ENCODE peak calls at places on chromosomes 2 and 18, in six cellular contexts. V is gastrocnemius medialis, C is MM.1S, W is brain microvascular endothelial cell, U is left lung, T is thoracic aorta. Q is an unnamed sample.

GRCh38 chr2:179768765-179769164 is 92.6 kb downstream of the ZNF385B start:
- DNase-seq in V (no peak), C (no peak), W (peak), U (no peak), T (no peak), Q (no peak)

GRCh38 chr2:109217362-109218086 is 88.5 kb downstream of the SH3RF3 start:
- DNase-seq in V (no peak), C (peak), W (peak), U (no peak), T (no peak), Q (no peak)

GRCh38 chr18:62526098-62527025 is 3.5 kb downstream of the ZCCHC2 start:
- DNase-seq in V (peak), C (peak), W (peak), U (peak), T (peak), Q (peak)

GRCh38 chr18:10544093-10544748 is 18.4 kb downstream of the NAPG start:
- DNase-seq in V (no peak), C (no peak), W (no peak), U (no peak), T (no peak), Q (no peak)

GRCh38 chr2:69018629-69019227 is 5.7 kb downstream of the ANTXR1 start:
- DNase-seq in V (no peak), C (no peak), W (no peak), U (no peak), T (no peak), Q (no peak)

GRCh38 chr2:54979645-54980044 is 70.6 kb downstream of the RTN4 start:
- DNase-seq in V (peak), C (no peak), W (no peak), U (no peak), T (no peak), Q (no peak)

GRCh38 chr2:186576614-186577013 is 13.2 kb upstream of the ITGAV start:
- DNase-seq in V (no peak), C (no peak), W (peak), U (no peak), T (no peak), Q (no peak)

GRCh38 chr2:132776271-132776670 is 106.3 kb upstream of the LYPD1 start:
- DNase-seq in V (no peak), C (no peak), W (no peak), U (no peak), T (no peak), Q (no peak)

GRCh38 chr2:238493880-238494572 is 67.3 kb downstream of the ASB1 start:
- DNase-seq in V (no peak), C (no peak), W (no peak), U (no peak), T (no peak), Q (no peak)

GRCh38 chr2:151810506-151810905 is 17.7 kb downstream of the ARL5A start:
- DNase-seq in V (no peak), C (no peak), W (no peak), U (no peak), T (no peak), Q (no peak)

GRCh38 chr2:164655750-164656149 is 34.5 kb upstream of the GRB14 start:
- DNase-seq in V (no peak), C (peak), W (peak), U (no peak), T (no peak), Q (no peak)

GRCh38 chr2:126720647-126721046 is 64.7 kb downstream of the GYPC start:
- DNase-seq in V (no peak), C (no peak), W (no peak), U (no peak), T (no peak), Q (no peak)

GRCh38 chr2:66679422-66679821 is 244.5 kb downstream of the MEIS1 start:
- DNase-seq in V (no peak), C (no peak), W (no peak), U (no peak), T (no peak), Q (peak)

GRCh38 chr18:9701604-9702324 is 6.3 kb upstream of the RAB31 start:
- DNase-seq in V (no peak), C (no peak), W (no peak), U (no peak), T (no peak), Q (no peak)

GRCh38 chr2:1518501-1518821 is 105.2 kb downstream of the TPO start:
- DNase-seq in V (no peak), C (no peak), W (no peak), U (no peak), T (no peak), Q (no peak)

GRCh38 chr18:53796042-53796729 is 428.3 kb downstream of the MBD2 start:
- DNase-seq in V (peak), C (no peak), W (peak), U (no peak), T (no peak), Q (peak)

GRCh38 chr2:70425682-70426301 is 123.9 kb upstream of the FAM136A start:
- DNase-seq in V (no peak), C (no peak), W (no peak), U (peak), T (no peak), Q (no peak)

GRCh38 chr2:235262750-235263149 is 231.1 kb upstream of the AGAP1 start:
- DNase-seq in V (no peak), C (no peak), W (no peak), U (no peak), T (no peak), Q (no peak)

GRCh38 chr2:148917431-148917830 is 42.4 kb downstream of the KIF5C start:
- DNase-seq in V (no peak), C (no peak), W (no peak), U (no peak), T (no peak), Q (no peak)

GRCh38 chr2:11131166-11131920 is 23.9 kb upstream of the SLC66A3 start:
- DNase-seq in V (no peak), C (no peak), W (no peak), U (no peak), T (no peak), Q (no peak)

GRCh38 chr2:176814740-176815367 is 397.7 kb upstream of the HNRNPA3 start:
- DNase-seq in V (no peak), C (peak), W (no peak), U (no peak), T (no peak), Q (no peak)

GRCh38 chr2:181305151-181306123 is 151.7 kb upstream of the ITGA4 start:
- DNase-seq in V (no peak), C (peak), W (peak), U (no peak), T (no peak), Q (no peak)

GRCh38 chr2:60385648-60386047 is 167.8 kb downstream of the BCL11A start:
- DNase-seq in V (no peak), C (no peak), W (peak), U (no peak), T (no peak), Q (no peak)

GRCh38 chr18:5237083-5237722 is 40.1 kb upstream of the AKAIN1 start:
- DNase-seq in V (peak), C (peak), W (no peak), U (no peak), T (no peak), Q (no peak)

GRCh38 chr2:234061624-234062257 is 11.2 kb downstream of the SPP2 start:
- DNase-seq in V (no peak), C (no peak), W (no peak), U (no peak), T (no peak), Q (no peak)

GRCh38 chr18:23619388-23619873 is 33.1 kb upstream of the NPC1 start:
- DNase-seq in V (no peak), C (no peak), W (no peak), U (peak), T (no peak), Q (no peak)

GRCh38 chr2:111227716-111228141 is 107.0 kb downstream of the BCL2L11 start:
- DNase-seq in V (no peak), C (no peak), W (peak), U (no peak), T (no peak), Q (peak)

GRCh38 chr18:34339155-34339554 is 114.4 kb upstream of the NOL4 start:
- DNase-seq in V (no peak), C (no peak), W (no peak), U (no peak), T (no peak), Q (peak)

GRCh38 chr2:197306691-197307030 is 3.9 kb downstream of the ANKRD44 start:
- DNase-seq in V (peak), C (peak), W (no peak), U (no peak), T (peak), Q (no peak)

GRCh38 chr2:202609381-202610145 is 25.2 kb upstream of the FAM117B start:
- DNase-seq in V (no peak), C (no peak), W (no peak), U (no peak), T (no peak), Q (no peak)

GRCh38 chr18:79857082-79857661 is 59.4 kb downstream of the KCNG2 start:
- DNase-seq in V (no peak), C (no peak), W (peak), U (no peak), T (no peak), Q (peak)

GRCh38 chr2:55875434-55876135 is 48.0 kb downstream of the EFEMP1 start:
- DNase-seq in V (no peak), C (peak), W (peak), U (no peak), T (no peak), Q (no peak)

GRCh38 chr18:13653746-13654455 is 72.5 kb downstream of the FAM210A start:
- DNase-seq in V (no peak), C (no peak), W (no peak), U (no peak), T (no peak), Q (no peak)

GRCh38 chr2:196939381-196939780 is 12.9 kb upstream of the PGAP1 start:
- DNase-seq in V (no peak), C (no peak), W (peak), U (no peak), T (no peak), Q (no peak)

GRCh38 chr2:241096979-241097378 is 5.1 kb downstream of the MTERF4 start:
- DNase-seq in V (no peak), C (no peak), W (no peak), U (no peak), T (no peak), Q (no peak)

GRCh38 chr18:13387856-13388548 is 169.4 kb downstream of the LDLRAD4 start:
- DNase-seq in V (no peak), C (no peak), W (no peak), U (no peak), T (no peak), Q (no peak)

GRCh38 chr2:85908506-85908905 is 19.7 kb upstream of the ST3GAL5 start:
- DNase-seq in V (no peak), C (no peak), W (no peak), U (no peak), T (no peak), Q (no peak)

GRCh38 chr2:200454839-200455801 is 54.7 kb downstream of the KCTD18 start:
- DNase-seq in V (no peak), C (peak), W (peak), U (no peak), T (no peak), Q (no peak)

GRCh38 chr2:146412625-146413024 is 1432.2 kb upstream of the ACVR2A start:
- DNase-seq in V (no peak), C (no peak), W (no peak), U (no peak), T (no peak), Q (no peak)
- TF ChIP-seq CTCF in V (no peak), C (no peak), W (peak), U (no peak), T (no peak), Q (peak)

DNA sequence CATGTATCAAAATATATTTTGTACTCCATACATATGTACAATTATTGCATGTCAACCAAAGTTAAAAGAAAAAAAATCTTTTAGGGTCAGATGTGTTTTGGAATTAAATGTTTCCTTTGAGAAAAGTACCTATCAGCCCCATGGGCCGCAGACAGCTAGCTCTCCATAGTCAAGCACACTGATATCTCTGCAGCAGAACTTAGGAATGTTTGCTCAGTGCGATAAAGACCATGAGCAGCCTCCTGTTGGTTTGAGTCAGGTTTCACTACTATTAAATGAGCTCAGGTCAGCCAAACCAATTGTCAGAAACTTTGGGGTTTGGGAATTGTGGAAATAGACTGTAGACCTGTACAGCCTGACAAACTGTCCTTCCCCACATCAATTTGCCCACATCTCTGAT is 33.7 kb downstream of the LCT start:
- DNase-seq in V (no peak), C (no peak), W (no peak), U (no peak), T (no peak), Q (no peak)
- H3K4me3 ChIP-seq in V (no peak), C (no peak), W (no peak), U (no peak), T (no peak), Q (no peak)

DNA sequence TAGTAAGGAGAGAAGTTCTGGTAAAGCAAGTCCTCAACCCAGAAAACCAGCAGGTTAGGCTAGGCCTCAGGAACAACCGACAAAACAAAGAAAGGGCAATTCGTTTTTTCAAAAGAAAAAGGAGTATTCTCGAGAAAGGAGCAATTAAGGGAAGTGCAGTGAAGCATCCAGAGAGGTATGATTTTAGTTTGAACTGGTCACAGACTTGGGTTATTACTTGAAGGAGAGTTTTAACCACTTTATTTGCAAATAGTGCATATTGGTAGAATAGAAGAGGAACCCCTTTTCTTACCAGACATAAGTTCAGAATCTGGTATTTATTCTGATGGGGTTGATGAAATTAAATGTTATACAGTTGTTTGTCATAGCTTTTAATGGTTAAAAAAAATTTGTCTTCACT is 110.0 kb upstream of the GCFC2 start:
- DNase-seq in V (no peak), C (no peak), W (no peak), U (no peak), T (no peak), Q (no peak)
- TF ChIP-seq CTCF in V (no peak), C (no peak), W (no peak), U (no peak), T (no peak), Q (no peak)

GRCh38 chr2:218860950-218861381 is 1.4 kb downstream of the WNT6 start:
- DNase-seq in V (peak), C (no peak), W (no peak), U (peak), T (no peak), Q (peak)
- H3K4me3 ChIP-seq in V (no peak), C (no peak), W (no peak), U (no peak), T (no peak), Q (no peak)

GRCh38 chr18:63890950-63891304 is 3.4 kb downstream of the SERPINB2 start:
- DNase-seq in V (no peak), C (no peak), W (no peak), U (no peak), T (no peak), Q (no peak)
- TF ChIP-seq CTCF in V (no peak), C (peak), W (no peak), U (no peak), T (no peak), Q (peak)

GRCh38 chr2:161415467-161416293 is 417 bp upstream of the TBR1 start:
- DNase-seq in V (no peak), C (no peak), W (no peak), U (no peak), T (no peak), Q (no peak)

GRCh38 chr2:161414015-161414384 is 2.1 kb upstream of the TBR1 start:
- DNase-seq in V (no peak), C (no peak), W (no peak), U (no peak), T (no peak), Q (no peak)

GRCh38 chr2:161416294-161416632 is at the start of gene TBR1:
- DNase-seq in V (no peak), C (no peak), W (no peak), U (no peak), T (no peak), Q (no peak)

GRCh38 chr2:161414385-161415040 is 1.6 kb upstream of the TBR1 start:
- DNase-seq in V (no peak), C (no peak), W (no peak), U (peak), T (no peak), Q (no peak)

DNA sequence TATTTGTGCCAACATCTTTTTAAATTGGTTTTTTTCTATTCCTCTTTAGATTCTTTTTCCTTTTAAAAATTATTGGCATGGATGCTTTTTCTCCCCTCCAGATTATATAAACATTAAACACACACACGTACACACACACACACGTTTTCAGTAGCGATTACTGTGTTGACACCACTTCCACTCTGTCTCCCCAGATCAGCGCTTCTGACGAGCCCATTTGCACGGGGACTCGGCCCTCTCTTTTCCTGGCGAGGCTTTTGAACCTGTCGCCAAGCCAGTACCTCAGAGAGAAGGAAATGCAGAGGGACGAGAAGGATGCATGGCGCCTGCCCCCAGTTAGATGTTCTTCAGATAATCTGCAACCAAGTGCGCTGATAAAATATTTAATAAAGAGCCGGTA is 1.1 kb upstream of the TBR1 start:
- DNase-seq in V (no peak), C (no peak), W (no peak), U (no peak), T (no peak), Q (no peak)
- H3K4me3 ChIP-seq in V (peak), C (no peak), W (peak), U (peak), T (peak), Q (peak)

Q was measured in retinal pigment epithelial cell.